ENCODE peak calls at places on chromosome 2, in nine cellular contexts. K is A549, M is HL-60, X is HepG2, F is HCT116, H is K562, D is SK-N-SH, E is GM12878, U is GM23338. O is an unnamed sample.

GRCh38 chr2:51790854-51791253 is 758.9 kb upstream of the NRXN1 start:
- DNase-seq in K (no peak), M (no peak), X (no peak), F (no peak), H (no peak), D (no peak), E (no peak), U (no peak), O (no peak)

GRCh38 chr2:59449264-59449663 is 1104.2 kb downstream of the BCL11A start:
- DNase-seq in K (no peak), M (peak), X (no peak), F (no peak), H (no peak), D (no peak), E (no peak), U (peak), O (no peak)

GRCh38 chr2:179422037-179422643 is 157.5 kb upstream of the SESTD1 start:
- DNase-seq in K (peak), M (peak), X (peak), F (peak), H (peak), D (peak), E (no peak), U (peak), O (peak)

GRCh38 chr2:43041167-43041566 is 185.2 kb downstream of the ZFP36L2 start:
- DNase-seq in K (no peak), M (no peak), X (no peak), F (no peak), H (peak), D (no peak), E (no peak), U (no peak), O (no peak)

GRCh38 chr2:9268310-9269081 is 61.9 kb downstream of the ASAP2 start:
- DNase-seq in K (no peak), M (no peak), X (no peak), F (no peak), H (no peak), D (no peak), E (no peak), U (no peak), O (no peak)

GRCh38 chr2:134282638-134283400 is 28.9 kb downstream of the MGAT5 start:
- DNase-seq in K (no peak), M (no peak), X (no peak), F (no peak), H (no peak), D (no peak), E (peak), U (no peak), O (no peak)

GRCh38 chr2:238955648-238956531 is 108.0 kb downstream of the TWIST2 start:
- DNase-seq in K (no peak), M (no peak), X (no peak), F (no peak), H (no peak), D (no peak), E (no peak), U (no peak), O (no peak)

GRCh38 chr2:165758276-165758675 is 35.8 kb downstream of the GALNT3 start:
- DNase-seq in K (no peak), M (no peak), X (no peak), F (no peak), H (no peak), D (peak), E (no peak), U (no peak), O (no peak)

GRCh38 chr2:159131882-159132281 is 154.6 kb downstream of the WDSUB1 start:
- DNase-seq in K (no peak), M (no peak), X (no peak), F (peak), H (no peak), D (no peak), E (no peak), U (no peak), O (no peak)

GRCh38 chr2:228876296-228876695 is 394.8 kb downstream of the PID1 start:
- DNase-seq in K (no peak), M (no peak), X (no peak), F (no peak), H (no peak), D (no peak), E (no peak), U (no peak), O (no peak)

GRCh38 chr2:219455635-219456034 is 21.0 kb downstream of the SPEG start:
- DNase-seq in K (no peak), M (peak), X (no peak), F (no peak), H (no peak), D (no peak), E (no peak), U (no peak), O (no peak)

GRCh38 chr2:105376789-105377231 is 22.0 kb downstream of the FHL2 start:
- DNase-seq in K (no peak), M (no peak), X (no peak), F (no peak), H (no peak), D (no peak), E (no peak), U (no peak), O (no peak)

GRCh38 chr2:129117427-129117826 is 798.8 kb upstream of the HS6ST1 start:
- DNase-seq in K (no peak), M (no peak), X (no peak), F (no peak), H (no peak), D (no peak), E (no peak), U (no peak), O (no peak)

GRCh38 chr2:98669675-98670074 is 61.3 kb downstream of the MGAT4A start:
- DNase-seq in K (no peak), M (no peak), X (no peak), F (no peak), H (no peak), D (no peak), E (no peak), U (no peak), O (no peak)

GRCh38 chr2:114008720-114009119 is 118.8 kb downstream of the ACTR3 start:
- DNase-seq in K (no peak), M (no peak), X (no peak), F (no peak), H (no peak), D (no peak), E (no peak), U (no peak), O (no peak)

GRCh38 chr2:224937887-224938286 is 104.4 kb downstream of the DOCK10 start:
- DNase-seq in K (no peak), M (no peak), X (no peak), F (no peak), H (no peak), D (no peak), E (peak), U (peak), O (no peak)

GRCh38 chr2:225471492-225471891 is 72.0 kb downstream of the NYAP2 start:
- DNase-seq in K (no peak), M (no peak), X (peak), F (no peak), H (no peak), D (no peak), E (no peak), U (no peak), O (no peak)

GRCh38 chr2:189285962-189286648 is 106.5 kb upstream of the COL5A2 start:
- DNase-seq in K (peak), M (no peak), X (no peak), F (no peak), H (no peak), D (no peak), E (no peak), U (no peak), O (no peak)

GRCh38 chr2:64251497-64252277 is 107.5 kb upstream of the PELI1 start:
- DNase-seq in K (no peak), M (no peak), X (no peak), F (no peak), H (no peak), D (no peak), E (no peak), U (peak), O (no peak)

GRCh38 chr2:207463996-207464395 is 65.8 kb upstream of the CREB1 start:
- DNase-seq in K (no peak), M (no peak), X (no peak), F (no peak), H (no peak), D (no peak), E (no peak), U (no peak), O (no peak)

GRCh38 chr2:35347561-35347960 is 1008.0 kb upstream of the CRIM1 start:
- DNase-seq in K (no peak), M (no peak), X (no peak), F (no peak), H (no peak), D (no peak), E (no peak), U (no peak), O (no peak)

GRCh38 chr2:55511508-55512124 is 7.9 kb upstream of the CFAP36 start:
- DNase-seq in K (peak), M (no peak), X (peak), F (peak), H (no peak), D (peak), E (no peak), U (peak), O (no peak)

GRCh38 chr2:80459028-80459427 is 154.5 kb upstream of the LRRTM1 start:
- DNase-seq in K (no peak), M (no peak), X (no peak), F (no peak), H (no peak), D (no peak), E (no peak), U (no peak), O (no peak)

GRCh38 chr2:96538487-96539214 is 2.1 kb downstream of the ARID5A start:
- DNase-seq in K (no peak), M (peak), X (peak), F (no peak), H (no peak), D (no peak), E (peak), U (peak), O (no peak)

GRCh38 chr2:27664245-27664574 is 521 bp downstream of the SLC4A1AP start:
- DNase-seq in K (no peak), M (no peak), X (no peak), F (no peak), H (no peak), D (no peak), E (no peak), U (no peak), O (no peak)

GRCh38 chr2:235550378-235550760 is 56.5 kb downstream of the AGAP1 start:
- DNase-seq in K (no peak), M (no peak), X (no peak), F (no peak), H (no peak), D (no peak), E (no peak), U (no peak), O (no peak)

GRCh38 chr2:36729067-36729466 is 32.6 kb downstream of the VIT start:
- DNase-seq in K (no peak), M (no peak), X (no peak), F (no peak), H (no peak), D (no peak), E (no peak), U (no peak), O (no peak)

GRCh38 chr2:48587560-48587959 is 30.1 kb upstream of the GTF2A1L start:
- DNase-seq in K (no peak), M (no peak), X (no peak), F (no peak), H (no peak), D (no peak), E (no peak), U (no peak), O (no peak)

GRCh38 chr2:85935170-85935745 is 46.5 kb upstream of the ST3GAL5 start:
- DNase-seq in K (no peak), M (no peak), X (no peak), F (no peak), H (no peak), D (no peak), E (no peak), U (no peak), O (no peak)

GRCh38 chr2:64525323-64525625 is 1.1 kb downstream of the AFTPH start:
- DNase-seq in K (no peak), M (peak), X (peak), F (no peak), H (no peak), D (no peak), E (no peak), U (peak), O (no peak)

GRCh38 chr2:10688921-10689807 is 611 bp downstream of the NOL10 start:
- DNase-seq in K (peak), M (no peak), X (no peak), F (no peak), H (no peak), D (no peak), E (no peak), U (peak), O (no peak)

GRCh38 chr2:15939854-15940660 is at the start of gene MYCN:
- DNase-seq in K (peak), M (peak), X (peak), F (no peak), H (no peak), D (peak), E (no peak), U (peak), O (no peak)

GRCh38 chr2:33058716-33059451 is 112.1 kb downstream of the LTBP1 start:
- DNase-seq in K (no peak), M (no peak), X (no peak), F (no peak), H (no peak), D (no peak), E (no peak), U (no peak), O (no peak)

GRCh38 chr2:142629193-142629592 is 248.3 kb upstream of the KYNU start:
- DNase-seq in K (no peak), M (no peak), X (no peak), F (no peak), H (no peak), D (no peak), E (no peak), U (no peak), O (no peak)

GRCh38 chr2:201964011-201964410 is 69.6 kb upstream of the FZD7 start:
- DNase-seq in K (no peak), M (no peak), X (no peak), F (no peak), H (no peak), D (no peak), E (no peak), U (no peak), O (no peak)

GRCh38 chr2:237196866-237197618 is 111.4 kb downstream of the COPS8 start:
- DNase-seq in K (peak), M (no peak), X (no peak), F (no peak), H (no peak), D (no peak), E (no peak), U (no peak), O (no peak)

GRCh38 chr2:64049633-64050220 is 30.5 kb upstream of the VPS54 start:
- DNase-seq in K (peak), M (peak), X (peak), F (peak), H (peak), D (peak), E (peak), U (peak), O (peak)

GRCh38 chr2:135701442-135701841 is 40.2 kb upstream of the UBXN4 start:
- DNase-seq in K (no peak), M (no peak), X (no peak), F (no peak), H (no peak), D (no peak), E (no peak), U (no peak), O (no peak)
- TF ChIP-seq REST in K (no peak), M (no peak), X (no peak), F (no peak), H (no peak), D (no peak), E (no peak), U (no peak), O (no peak)

GRCh38 chr2:241855245-241855887 is 3.3 kb downstream of the PDCD1 start:
- DNase-seq in K (no peak), M (no peak), X (no peak), F (no peak), H (no peak), D (peak), E (no peak), U (no peak), O (no peak)

GRCh38 chr2:241857572-241858121 is 1.0 kb downstream of the PDCD1 start:
- DNase-seq in K (no peak), M (no peak), X (no peak), F (no peak), H (no peak), D (peak), E (no peak), U (no peak), O (no peak)

GRCh38 chr2:241858206-241859016 is at the start of gene PDCD1:
- DNase-seq in K (no peak), M (no peak), X (peak), F (no peak), H (peak), D (peak), E (no peak), U (peak), O (no peak)

GRCh38 chr2:241855888-241856422 is 2.7 kb downstream of the PDCD1 start:
- DNase-seq in K (no peak), M (no peak), X (no peak), F (no peak), H (no peak), D (peak), E (no peak), U (no peak), O (no peak)

GRCh38 chr2:241857041-241857541 is 1.6 kb downstream of the PDCD1 start:
- DNase-seq in K (no peak), M (no peak), X (no peak), F (no peak), H (no peak), D (peak), E (no peak), U (no peak), O (no peak)
- TF ChIP-seq REST in K (no peak), M (no peak), X (no peak), F (no peak), H (no peak), D (no peak), E (no peak), U (no peak), O (no peak)

GRCh38 chr2:190533968-190534309 is 583 bp downstream of the NEMP2 start:
- DNase-seq in K (peak), M (no peak), X (peak), F (no peak), H (no peak), D (no peak), E (no peak), U (no peak), O (no peak)

GRCh38 chr2:190534310-190535118 is at the start of gene NEMP2:
- DNase-seq in K (peak), M (peak), X (peak), F (no peak), H (peak), D (peak), E (no peak), U (peak), O (peak)

GRCh38 chr2:190533175-190533967 is 1.2 kb downstream of the NEMP2 start:
- DNase-seq in K (no peak), M (peak), X (no peak), F (no peak), H (no peak), D (peak), E (no peak), U (no peak), O (no peak)

GRCh38 chr2:190530211-190530639 is 4.3 kb downstream of the NEMP2 start:
- DNase-seq in K (no peak), M (no peak), X (peak), F (no peak), H (no peak), D (no peak), E (no peak), U (no peak), O (no peak)

GRCh38 chr2:190532581-190532980 is 1.9 kb downstream of the NEMP2 start:
- DNase-seq in K (no peak), M (no peak), X (no peak), F (no peak), H (no peak), D (no peak), E (no peak), U (no peak), O (no peak)
- TF ChIP-seq REST in K (no peak), M (no peak), X (no peak), F (no peak), H (no peak), D (no peak), E (no peak), U (no peak), O (no peak)

GRCh38 chr2:130393318-130393910 is 37.6 kb downstream of the PTPN18 start:
- DNase-seq in K (no peak), M (no peak), X (no peak), F (no peak), H (no peak), D (no peak), E (no peak), U (no peak), O (no peak)

GRCh38 chr2:130389783-130390182 is 33.9 kb downstream of the PTPN18 start:
- DNase-seq in K (no peak), M (no peak), X (no peak), F (no peak), H (no peak), D (no peak), E (no peak), U (no peak), O (no peak)

GRCh38 chr2:130390460-130391057 is 34.7 kb downstream of the PTPN18 start:
- DNase-seq in K (no peak), M (peak), X (no peak), F (no peak), H (no peak), D (no peak), E (no peak), U (no peak), O (no peak)

GRCh38 chr2:130391058-130391871 is 35.4 kb downstream of the PTPN18 start:
- DNase-seq in K (peak), M (peak), X (peak), F (peak), H (peak), D (peak), E (no peak), U (peak), O (no peak)

GRCh38 chr2:130391872-130392670 is 36.2 kb downstream of the PTPN18 start:
- DNase-seq in K (no peak), M (no peak), X (peak), F (no peak), H (no peak), D (peak), E (no peak), U (no peak), O (no peak)
- TF ChIP-seq REST in K (no peak), M (no peak), X (no peak), F (no peak), H (no peak), D (no peak), E (no peak), U (no peak), O (no peak)

DNA sequence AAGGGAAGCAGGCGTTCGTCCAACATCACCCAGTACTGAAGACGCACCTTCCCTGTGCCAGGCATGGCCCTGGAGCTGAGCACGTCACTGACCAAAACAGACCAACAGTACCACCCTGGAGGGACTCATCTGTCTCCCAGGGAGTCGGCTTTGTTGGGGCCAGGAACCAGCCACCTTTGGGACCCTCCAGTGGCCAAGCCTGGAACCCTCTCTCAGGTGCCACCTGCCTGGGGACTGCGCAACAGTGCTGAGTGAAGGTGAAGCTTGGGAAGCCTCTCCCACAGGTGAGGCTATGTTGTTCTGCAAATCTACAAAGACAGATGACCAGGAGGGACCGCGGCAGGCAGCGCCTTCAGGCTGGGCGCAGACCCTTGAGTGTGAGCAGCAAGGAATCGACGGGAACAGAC is 91.4 kb upstream of the OTOS start:
- DNase-seq in K (no peak), M (no peak), X (no peak), F (no peak), H (no peak), D (no peak), E (no peak), U (no peak), O (no peak)
- TF ChIP-seq REST in K (no peak), M (no peak), X (no peak), F (no peak), H (no peak), D (no peak), E (no peak), U (no peak), O (no peak)

GRCh38 chr2:174681099-174681982 is 82.9 kb downstream of the CHRNA1 start:
- DNase-seq in K (peak), M (no peak), X (peak), F (no peak), H (no peak), D (peak), E (no peak), U (peak), O (no peak)
- TF ChIP-seq REST in K (no peak), M (no peak), X (no peak), F (no peak), H (no peak), D (no peak), E (no peak), U (no peak), O (no peak)

O was measured in Panc1.